ENCODE peak calls at places on chromosomes 5 and 9, in five cellular contexts. One of them, this sample, is unnamed.
A peak's percentile ranks its signal among the peaks of the same experiment; 100 is the strongest.

GRCh38 chr5:3102531-3102930 is 351.1 kb upstream of the IRX2 start:
- DNase-seq in T-helper 2 cell: no peak
- DNase-seq in CD4-positive, alpha-beta T cell: no peak
- DNase-seq in activated T-cell treated with anti-CD3 and anti-CD28 coated beads for 1 hour: no peak
- DNase-seq in WTC11: no peak
- DNase-seq in this sample: no peak

GRCh38 chr5:113367586-113367985 is 67.2 kb downstream of the TSSK1B start:
- DNase-seq in activated T-cell treated with anti-CD3 and anti-CD28 coated beads for 1 hour: no peak
- DNase-seq in WTC11: no peak
- DNase-seq in T-helper 2 cell: no peak
- DNase-seq in CD4-positive, alpha-beta T cell: no peak
- DNase-seq in this sample: no peak

GRCh38 chr5:39194466-39195136 is 24.8 kb downstream of the FYB1 start:
- DNase-seq in activated T-cell treated with anti-CD3 and anti-CD28 coated beads for 1 hour: no peak
- DNase-seq in WTC11: no peak
- DNase-seq in CD4-positive, alpha-beta T cell: no peak
- DNase-seq in T-helper 2 cell: no peak
- DNase-seq in this sample: no peak

GRCh38 chr9:100549048-100549447 is 28.8 kb upstream of the CAVIN4 start:
- DNase-seq in CD4-positive, alpha-beta T cell: no peak
- DNase-seq in WTC11: no peak
- DNase-seq in activated T-cell treated with anti-CD3 and anti-CD28 coated beads for 1 hour: no peak
- DNase-seq in T-helper 2 cell: no peak
- DNase-seq in this sample: no peak

GRCh38 chr5:54673523-54674225 is 156.1 kb downstream of the SNX18 start:
- DNase-seq in activated T-cell treated with anti-CD3 and anti-CD28 coated beads for 1 hour: peak; percentile 7
- DNase-seq in T-helper 2 cell: no peak
- DNase-seq in WTC11: no peak
- DNase-seq in CD4-positive, alpha-beta T cell: no peak
- DNase-seq in this sample: peak; percentile 64

GRCh38 chr9:32884482-32884881 is 101.1 kb downstream of the TMEM215 start:
- DNase-seq in activated T-cell treated with anti-CD3 and anti-CD28 coated beads for 1 hour: no peak
- DNase-seq in T-helper 2 cell: no peak
- DNase-seq in WTC11: no peak
- DNase-seq in CD4-positive, alpha-beta T cell: no peak
- DNase-seq in this sample: no peak

GRCh38 chr9:86985132-86985531 is 37.8 kb upstream of the GAS1 start:
- DNase-seq in CD4-positive, alpha-beta T cell: no peak
- DNase-seq in activated T-cell treated with anti-CD3 and anti-CD28 coated beads for 1 hour: no peak
- DNase-seq in T-helper 2 cell: no peak
- DNase-seq in WTC11: no peak
- DNase-seq in this sample: no peak

GRCh38 chr9:79570449-79571308 is 1.1 kb upstream of the TLE4 start:
- DNase-seq in WTC11: peak; percentile 63
- DNase-seq in CD4-positive, alpha-beta T cell: no peak
- DNase-seq in T-helper 2 cell: peak; percentile 21
- DNase-seq in activated T-cell treated with anti-CD3 and anti-CD28 coated beads for 1 hour: peak; percentile 14
- DNase-seq in this sample: peak; percentile 43

GRCh38 chr9:136051568-136052432 is 43.3 kb downstream of the NACC2 start:
- DNase-seq in T-helper 2 cell: no peak
- DNase-seq in WTC11: peak; percentile 59
- DNase-seq in activated T-cell treated with anti-CD3 and anti-CD28 coated beads for 1 hour: no peak
- DNase-seq in CD4-positive, alpha-beta T cell: no peak
- DNase-seq in this sample: no peak

GRCh38 chr5:43231977-43232376 is 40.0 kb downstream of the NIM1K start:
- DNase-seq in WTC11: peak; percentile 29
- DNase-seq in T-helper 2 cell: peak; percentile 4
- DNase-seq in activated T-cell treated with anti-CD3 and anti-CD28 coated beads for 1 hour: no peak
- DNase-seq in CD4-positive, alpha-beta T cell: no peak
- DNase-seq in this sample: no peak

GRCh38 chr9:117703538-117703937 is 665 bp upstream of the TLR4 start:
- DNase-seq in activated T-cell treated with anti-CD3 and anti-CD28 coated beads for 1 hour: no peak
- DNase-seq in WTC11: no peak
- DNase-seq in CD4-positive, alpha-beta T cell: no peak
- DNase-seq in T-helper 2 cell: no peak
- DNase-seq in this sample: no peak

GRCh38 chr5:58019614-58020013 is 440.3 kb downstream of the PLK2 start:
- DNase-seq in T-helper 2 cell: no peak
- DNase-seq in CD4-positive, alpha-beta T cell: no peak
- DNase-seq in WTC11: no peak
- DNase-seq in activated T-cell treated with anti-CD3 and anti-CD28 coated beads for 1 hour: no peak
- DNase-seq in this sample: no peak

GRCh38 chr9:133686642-133687575 is 50.7 kb downstream of the DBH start:
- DNase-seq in CD4-positive, alpha-beta T cell: no peak
- DNase-seq in T-helper 2 cell: no peak
- DNase-seq in activated T-cell treated with anti-CD3 and anti-CD28 coated beads for 1 hour: no peak
- DNase-seq in WTC11: no peak
- DNase-seq in this sample: no peak

GRCh38 chr5:122385786-122386185 is 73.7 kb downstream of the SNCAIP start:
- DNase-seq in CD4-positive, alpha-beta T cell: no peak
- DNase-seq in WTC11: no peak
- DNase-seq in activated T-cell treated with anti-CD3 and anti-CD28 coated beads for 1 hour: no peak
- DNase-seq in T-helper 2 cell: no peak
- DNase-seq in this sample: no peak

GRCh38 chr9:113692264-113692663 is 183.8 kb upstream of the ZNF618 start:
- DNase-seq in CD4-positive, alpha-beta T cell: no peak
- DNase-seq in WTC11: no peak
- DNase-seq in activated T-cell treated with anti-CD3 and anti-CD28 coated beads for 1 hour: no peak
- DNase-seq in T-helper 2 cell: no peak
- DNase-seq in this sample: no peak

GRCh38 chr5:141910271-141910673 is 13.4 kb upstream of the DELE1 start:
- DNase-seq in T-helper 2 cell: no peak
- DNase-seq in CD4-positive, alpha-beta T cell: no peak
- DNase-seq in activated T-cell treated with anti-CD3 and anti-CD28 coated beads for 1 hour: no peak
- DNase-seq in WTC11: no peak
- DNase-seq in this sample: no peak

GRCh38 chr9:90803860-90804593 is 2.4 kb downstream of the SYK start:
- DNase-seq in activated T-cell treated with anti-CD3 and anti-CD28 coated beads for 1 hour: no peak
- DNase-seq in WTC11: no peak
- DNase-seq in T-helper 2 cell: no peak
- DNase-seq in CD4-positive, alpha-beta T cell: no peak
- DNase-seq in this sample: no peak

GRCh38 chr5:175104682-175105081 is 339.3 kb downstream of the DRD1 start:
- DNase-seq in activated T-cell treated with anti-CD3 and anti-CD28 coated beads for 1 hour: no peak
- DNase-seq in T-helper 2 cell: no peak
- DNase-seq in CD4-positive, alpha-beta T cell: no peak
- DNase-seq in WTC11: no peak
- DNase-seq in this sample: no peak